ENCODE peak calls at places on chromosomes 2 and 18, in five cellular contexts. W is upper lobe of right lung, Y is esophagus squamous epithelium, K is right atrium auricular region, N is Peyer's patch. C is an unnamed sample.
A peak's percentile ranks its signal among the peaks of the same experiment; 100 is the strongest.

GRCh38 chr18:67599277-67599676 is 82.8 kb upstream of the DSEL start:
- DNase-seq in W (no peak), Y (no peak), K (no peak), N (no peak), C (no peak)

GRCh38 chr2:106264203-106264602 is 70.1 kb upstream of the UXS1 start:
- DNase-seq in W (no peak), Y (no peak), K (no peak), N (no peak), C (no peak)

GRCh38 chr2:69797836-69798465 is 31.5 kb upstream of the GMCL1 start:
- DNase-seq in W (no peak), Y (no peak), K (peak; percentile 30), N (no peak), C (no peak)

GRCh38 chr2:225002656-225003045 is 39.6 kb downstream of the DOCK10 start:
- DNase-seq in W (no peak), Y (no peak), K (no peak), N (no peak), C (no peak)

GRCh38 chr2:62305421-62306176 is 109.7 kb downstream of the B3GNT2 start:
- DNase-seq in W (no peak), Y (no peak), K (no peak), N (no peak), C (no peak)

GRCh38 chr18:54388203-54389142 is 30.8 kb downstream of the C18orf54 start:
- DNase-seq in W (no peak), Y (no peak), K (no peak), N (no peak), C (no peak)

GRCh38 chr2:5673148-5673860 is 18.9 kb upstream of the SOX11 start:
- DNase-seq in W (no peak), Y (no peak), K (no peak), N (no peak), C (no peak)

GRCh38 chr2:173355132-173355865 is 627 bp downstream of the CDCA7 start:
- DNase-seq in W (peak; percentile 71), Y (no peak), K (no peak), N (peak; percentile 72), C (no peak)

GRCh38 chr2:70946832-70947442 is 11.2 kb downstream of the ATP6V1B1 start:
- DNase-seq in W (peak; percentile 18), Y (no peak), K (peak; percentile 71), N (no peak), C (no peak)

GRCh38 chr18:52311331-52311730 is 28.7 kb upstream of the DCC start:
- DNase-seq in W (no peak), Y (no peak), K (no peak), N (no peak), C (no peak)

GRCh38 chr2:182594286-182594685 is 121.8 kb upstream of the DNAJC10 start:
- DNase-seq in W (no peak), Y (no peak), K (no peak), N (no peak), C (no peak)

GRCh38 chr2:112812318-112813042 is 24.1 kb downstream of the IL1B start:
- DNase-seq in W (no peak), Y (no peak), K (no peak), N (no peak), C (no peak)

GRCh38 chr2:126933707-126934106 is 35.0 kb downstream of the TEX51 start:
- DNase-seq in W (no peak), Y (no peak), K (no peak), N (no peak), C (no peak)

GRCh38 chr2:73172963-73173362 is 29.4 kb upstream of the NOTO start:
- DNase-seq in W (no peak), Y (no peak), K (no peak), N (no peak), C (no peak)

GRCh38 chr2:46984642-46985476 is 69.3 kb upstream of the MCFD2 start:
- DNase-seq in W (peak; percentile 82), Y (no peak), K (peak; percentile 93), N (no peak), C (peak; percentile 60)

GRCh38 chr2:200476836-200477235 is 33.0 kb downstream of the KCTD18 start:
- DNase-seq in W (no peak), Y (no peak), K (no peak), N (no peak), C (no peak)

GRCh38 chr2:200477667-200478121 is 32.2 kb downstream of the KCTD18 start:
- DNase-seq in W (no peak), Y (no peak), K (peak; percentile 88), N (no peak), C (no peak)

GRCh38 chr2:200471928-200472645 is 37.8 kb downstream of the KCTD18 start:
- DNase-seq in W (no peak), Y (no peak), K (no peak), N (no peak), C (no peak)

GRCh38 chr2:200472853-200473464 is 36.9 kb downstream of the KCTD18 start:
- DNase-seq in W (no peak), Y (no peak), K (no peak), N (no peak), C (no peak)

GRCh38 chr2:200475795-200476194 is 34.1 kb downstream of the KCTD18 start:
- DNase-seq in W (no peak), Y (no peak), K (no peak), N (no peak), C (no peak)
- H3K4me1 ChIP-seq in W (no peaks in the 10 kb centered on the region), Y (no peaks in the 10 kb centered on the region), K (no peaks in the 10 kb centered on the region), N (no peaks in the 10 kb centered on the region), C (no peaks in the 10 kb centered on the region)

GRCh38 chr2:97748397-97748796 is 35.0 kb downstream of the ZAP70 start:
- DNase-seq in W (no peak), Y (no peak), K (no peak), N (no peak), C (no peak)
- TF ChIP-seq CTCF in W (peak; percentile 37), Y (no peak), K (no peak), N (peak; percentile 40), C (no peak)

GRCh38 chr2:14978836-14979235 is 346.3 kb downstream of the LRATD1 start:
- DNase-seq in W (no peak), Y (no peak), K (no peak), N (no peak), C (no peak)

GRCh38 chr2:14988600-14988999 is 356.1 kb downstream of the LRATD1 start:
- DNase-seq in W (no peak), Y (no peak), K (no peak), N (no peak), C (no peak)

DNA sequence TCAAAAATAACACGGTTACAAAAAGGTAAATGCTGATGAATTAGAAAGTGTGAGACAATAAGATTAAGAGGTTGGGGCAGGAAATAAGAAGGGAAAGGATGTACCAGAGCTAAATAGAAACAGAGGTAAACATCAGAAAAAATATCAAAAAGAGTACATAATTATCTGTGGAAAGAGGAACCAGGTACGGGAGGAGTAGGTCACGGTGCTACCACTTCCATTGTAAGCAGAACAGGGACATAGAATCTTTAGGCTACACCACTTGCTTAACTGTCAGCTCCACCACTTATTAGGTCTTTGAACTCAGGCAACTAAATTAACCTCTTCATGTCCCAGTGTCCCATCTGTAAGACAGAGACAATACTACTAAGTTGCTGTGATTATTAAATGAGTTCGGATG is 350.3 kb downstream of the LRATD1 start:
- DNase-seq in W (no peak), Y (no peak), K (no peak), N (no peak), C (no peak)
- H3K4me3 ChIP-seq in W (no peak overlapping the region), Y (no peak overlapping the region), K (no peak overlapping the region), N (no peak overlapping the region), C (no peak overlapping the region)

GRCh38 chr2:64930159-64930558 is 59.0 kb upstream of the SLC1A4 start:
- DNase-seq in W (no peak), Y (no peak), K (no peak), N (no peak), C (no peak)
- H3K4me1 ChIP-seq in W (peaks cover 5% of the 10 kb centered on the region), Y (no peaks in the 10 kb centered on the region), K (no peaks in the 10 kb centered on the region), N (no peaks in the 10 kb centered on the region), C (no peaks in the 10 kb centered on the region)

GRCh38 chr2:111186933-111187332 is 66.2 kb downstream of the BCL2L11 start:
- DNase-seq in W (no peak), Y (no peak), K (no peak), N (no peak), C (no peak)
- TF ChIP-seq CTCF in W (no peak), Y (no peak), K (no peak), N (no peak), C (no peak)

GRCh38 chr2:68766378-68766845 is 31.8 kb downstream of the ARHGAP25 start:
- DNase-seq in W (peak; percentile 75), Y (peak; percentile 55), K (peak; percentile 69), N (no peak), C (no peak)
- H3K4me3 ChIP-seq in W (peak overlapping the region; percentile 0), Y (no peak overlapping the region), K (no peak overlapping the region), N (no peak overlapping the region), C (no peak overlapping the region)

C was measured in thoracic aorta.